ENCODE peak calls at places on chromosomes 16 and 17, in nine cellular contexts. One of them, this sample, is unnamed.
A peak's percentile ranks its signal among the peaks of the same experiment; 100 is the strongest.

GRCh38 chr16:73210686-73211085 is 162.8 kb upstream of the ZFHX3 start:
- DNase-seq in IMR-90: no peak
- DNase-seq in GM12878: no peak
- DNase-seq in fibroblast of lung: no peak
- DNase-seq in colonic mucosa: no peak
- DNase-seq in endothelial cell of umbilical vein: no peak
- DNase-seq in mammary epithelial cell: no peak
- DNase-seq in GM23248: no peak
- DNase-seq in keratinocyte: no peak
- DNase-seq in this sample: no peak

GRCh38 chr16:11806721-11807120 is 9.7 kb upstream of the ZC3H7A start:
- DNase-seq in mammary epithelial cell: peak; percentile 56
- DNase-seq in fibroblast of lung: peak; percentile 86
- DNase-seq in IMR-90: peak; percentile 55
- DNase-seq in colonic mucosa: no peak
- DNase-seq in GM23248: peak; percentile 69
- DNase-seq in keratinocyte: no peak
- DNase-seq in GM12878: no peak
- DNase-seq in endothelial cell of umbilical vein: no peak
- DNase-seq in this sample: peak; percentile 21

GRCh38 chr17:9334536-9335446 is 240.8 kb downstream of the STX8 start:
- DNase-seq in keratinocyte: no peak
- DNase-seq in colonic mucosa: no peak
- DNase-seq in IMR-90: no peak
- DNase-seq in mammary epithelial cell: peak; percentile 26
- DNase-seq in GM12878: no peak
- DNase-seq in GM23248: no peak
- DNase-seq in endothelial cell of umbilical vein: no peak
- DNase-seq in fibroblast of lung: no peak
- DNase-seq in this sample: no peak

GRCh38 chr16:47053895-47054294 is 80.4 kb upstream of the DNAJA2 start:
- DNase-seq in endothelial cell of umbilical vein: no peak
- DNase-seq in keratinocyte: no peak
- DNase-seq in colonic mucosa: no peak
- DNase-seq in fibroblast of lung: no peak
- DNase-seq in GM23248: no peak
- DNase-seq in mammary epithelial cell: no peak
- DNase-seq in GM12878: no peak
- DNase-seq in IMR-90: no peak
- DNase-seq in this sample: peak; percentile 5

GRCh38 chr17:64992325-64992802 is 64.2 kb downstream of the GNA13 start:
- DNase-seq in IMR-90: peak; percentile 52
- DNase-seq in colonic mucosa: no peak
- DNase-seq in mammary epithelial cell: peak; percentile 98
- DNase-seq in GM12878: no peak
- DNase-seq in fibroblast of lung: no peak
- DNase-seq in GM23248: peak; percentile 80
- DNase-seq in keratinocyte: peak; percentile 94
- DNase-seq in endothelial cell of umbilical vein: no peak
- DNase-seq in this sample: peak; percentile 94

GRCh38 chr17:75683467-75684041 is 16.4 kb downstream of the SAP30BP start:
- DNase-seq in endothelial cell of umbilical vein: no peak
- DNase-seq in GM23248: peak; percentile 96
- DNase-seq in IMR-90: peak; percentile 80
- DNase-seq in colonic mucosa: no peak
- DNase-seq in mammary epithelial cell: peak; percentile 90
- DNase-seq in fibroblast of lung: peak; percentile 23
- DNase-seq in GM12878: no peak
- DNase-seq in keratinocyte: no peak
- DNase-seq in this sample: no peak

GRCh38 chr17:79991140-79991923 is 44.3 kb downstream of the TBC1D16 start:
- DNase-seq in endothelial cell of umbilical vein: peak; percentile 70
- DNase-seq in fibroblast of lung: peak; percentile 82
- DNase-seq in GM23248: peak; percentile 92
- DNase-seq in IMR-90: peak; percentile 74
- DNase-seq in mammary epithelial cell: peak; percentile 46
- DNase-seq in GM12878: no peak
- DNase-seq in colonic mucosa: peak; percentile 92
- DNase-seq in keratinocyte: no peak
- DNase-seq in this sample: peak; percentile 94

GRCh38 chr16:85137323-85138072 is 25.2 kb upstream of the CIBAR2 start:
- DNase-seq in IMR-90: peak; percentile 85
- DNase-seq in GM23248: peak; percentile 95
- DNase-seq in fibroblast of lung: peak; percentile 96
- DNase-seq in mammary epithelial cell: no peak
- DNase-seq in colonic mucosa: peak; percentile 82
- DNase-seq in keratinocyte: no peak
- DNase-seq in endothelial cell of umbilical vein: peak; percentile 65
- DNase-seq in GM12878: no peak
- DNase-seq in this sample: peak; percentile 98

GRCh38 chr17:927611-928461 is 51.7 kb downstream of the NXN start:
- DNase-seq in GM12878: no peak
- DNase-seq in mammary epithelial cell: peak; percentile 87
- DNase-seq in keratinocyte: peak; percentile 77
- DNase-seq in colonic mucosa: no peak
- DNase-seq in fibroblast of lung: peak; percentile 97
- DNase-seq in IMR-90: peak; percentile 97
- DNase-seq in GM23248: peak; percentile 94
- DNase-seq in endothelial cell of umbilical vein: peak; percentile 70
- DNase-seq in this sample: no peak

GRCh38 chr17:929547-929946 is 50.0 kb downstream of the NXN start:
- DNase-seq in fibroblast of lung: no peak
- DNase-seq in GM23248: no peak
- DNase-seq in mammary epithelial cell: no peak
- DNase-seq in GM12878: no peak
- DNase-seq in endothelial cell of umbilical vein: no peak
- DNase-seq in IMR-90: no peak
- DNase-seq in colonic mucosa: no peak
- DNase-seq in keratinocyte: no peak
- DNase-seq in this sample: peak; percentile 29

GRCh38 chr17:923633-924032 is 55.9 kb downstream of the NXN start:
- DNase-seq in mammary epithelial cell: no peak
- DNase-seq in GM23248: no peak
- DNase-seq in endothelial cell of umbilical vein: no peak
- DNase-seq in keratinocyte: no peak
- DNase-seq in GM12878: no peak
- DNase-seq in IMR-90: no peak
- DNase-seq in fibroblast of lung: no peak
- DNase-seq in colonic mucosa: no peak
- DNase-seq in this sample: peak; percentile 20

GRCh38 chr17:924711-925480 is 54.7 kb downstream of the NXN start:
- DNase-seq in IMR-90: no peak
- DNase-seq in GM12878: no peak
- DNase-seq in keratinocyte: peak; percentile 83
- DNase-seq in fibroblast of lung: no peak
- DNase-seq in GM23248: no peak
- DNase-seq in colonic mucosa: no peak
- DNase-seq in mammary epithelial cell: peak; percentile 92
- DNase-seq in endothelial cell of umbilical vein: no peak
- DNase-seq in this sample: no peak

DNA sequence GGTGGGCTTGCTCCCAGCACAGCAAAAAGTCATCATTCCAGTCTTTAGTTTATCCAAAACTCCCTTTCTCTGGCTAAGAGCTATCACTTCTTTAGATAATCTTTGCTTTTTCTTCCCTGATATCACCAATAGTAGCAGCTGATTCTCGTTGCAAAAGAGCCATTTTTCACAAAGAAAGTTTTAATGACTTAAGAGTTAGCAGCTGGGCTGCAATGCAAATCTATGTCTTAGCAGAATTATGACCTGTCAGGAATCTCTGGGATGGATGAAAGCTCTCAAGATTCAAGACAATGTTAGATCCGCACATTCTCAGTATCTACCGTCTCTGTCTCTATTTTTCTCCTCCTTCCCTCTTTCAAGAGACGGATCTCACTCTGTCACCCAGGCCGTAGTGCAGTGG is 53.7 kb downstream of the NXN start:
- DNase-seq in endothelial cell of umbilical vein: no peak
- DNase-seq in IMR-90: no peak
- DNase-seq in colonic mucosa: no peak
- DNase-seq in GM12878: no peak
- DNase-seq in mammary epithelial cell: no peak
- DNase-seq in keratinocyte: no peak
- DNase-seq in fibroblast of lung: no peak
- DNase-seq in GM23248: no peak
- DNase-seq in this sample: no peak
- H3K9ac ChIP-seq in endothelial cell of umbilical vein: no peak overlapping the region
- H3K9ac ChIP-seq in IMR-90: no peak overlapping the region
- H3K9ac ChIP-seq in colonic mucosa: no peak overlapping the region
- H3K9ac ChIP-seq in GM12878: no peak overlapping the region
- H3K9ac ChIP-seq in mammary epithelial cell: peak overlapping the region; percentile 45
- H3K9ac ChIP-seq in keratinocyte: peak overlapping the region; percentile 71
- H3K9ac ChIP-seq in fibroblast of lung: no peak overlapping the region
- H3K9ac ChIP-seq in GM23248: no peak overlapping the region
- H3K9ac ChIP-seq in this sample: no peak overlapping the region

GRCh38 chr16:57537194-57537505 is 779 bp upstream of the CCDC102A start:
- DNase-seq in endothelial cell of umbilical vein: no peak
- DNase-seq in keratinocyte: no peak
- DNase-seq in mammary epithelial cell: no peak
- DNase-seq in fibroblast of lung: peak; percentile 8
- DNase-seq in GM23248: peak; percentile 38
- DNase-seq in GM12878: no peak
- DNase-seq in colonic mucosa: no peak
- DNase-seq in IMR-90: no peak
- DNase-seq in this sample: no peak
- H3K9ac ChIP-seq in endothelial cell of umbilical vein: peak overlapping the region; percentile 37
- H3K9ac ChIP-seq in keratinocyte: no peak overlapping the region
- H3K9ac ChIP-seq in mammary epithelial cell: no peak overlapping the region
- H3K9ac ChIP-seq in fibroblast of lung: no peak overlapping the region
- H3K9ac ChIP-seq in GM23248: peak overlapping the region; percentile 81
- H3K9ac ChIP-seq in GM12878: peak overlapping the region; percentile 65
- H3K9ac ChIP-seq in colonic mucosa: peak overlapping the region; percentile 79
- H3K9ac ChIP-seq in IMR-90: no peak overlapping the region
- H3K9ac ChIP-seq in this sample: peak overlapping the region; percentile 55

GRCh38 chr16:27335349-27336052 is 21.7 kb downstream of the IL4R start:
- DNase-seq in fibroblast of lung: no peak
- DNase-seq in colonic mucosa: no peak
- DNase-seq in keratinocyte: no peak
- DNase-seq in endothelial cell of umbilical vein: peak; percentile 44
- DNase-seq in GM23248: peak; percentile 83
- DNase-seq in mammary epithelial cell: no peak
- DNase-seq in GM12878: no peak
- DNase-seq in IMR-90: peak; percentile 54
- DNase-seq in this sample: no peak

GRCh38 chr16:27333104-27333503 is 19.3 kb downstream of the IL4R start:
- DNase-seq in mammary epithelial cell: no peak
- DNase-seq in GM23248: no peak
- DNase-seq in IMR-90: no peak
- DNase-seq in GM12878: no peak
- DNase-seq in fibroblast of lung: no peak
- DNase-seq in endothelial cell of umbilical vein: no peak
- DNase-seq in colonic mucosa: no peak
- DNase-seq in keratinocyte: no peak
- DNase-seq in this sample: no peak

GRCh38 chr16:27334192-27334764 is 20.5 kb downstream of the IL4R start:
- DNase-seq in fibroblast of lung: no peak
- DNase-seq in keratinocyte: no peak
- DNase-seq in endothelial cell of umbilical vein: no peak
- DNase-seq in GM23248: no peak
- DNase-seq in colonic mucosa: no peak
- DNase-seq in IMR-90: no peak
- DNase-seq in GM12878: no peak
- DNase-seq in mammary epithelial cell: no peak
- DNase-seq in this sample: no peak

GRCh38 chr16:27333549-27333948 is 19.8 kb downstream of the IL4R start:
- DNase-seq in mammary epithelial cell: no peak
- DNase-seq in keratinocyte: no peak
- DNase-seq in GM23248: no peak
- DNase-seq in endothelial cell of umbilical vein: no peak
- DNase-seq in fibroblast of lung: no peak
- DNase-seq in colonic mucosa: no peak
- DNase-seq in GM12878: no peak
- DNase-seq in IMR-90: no peak
- DNase-seq in this sample: no peak

DNA sequence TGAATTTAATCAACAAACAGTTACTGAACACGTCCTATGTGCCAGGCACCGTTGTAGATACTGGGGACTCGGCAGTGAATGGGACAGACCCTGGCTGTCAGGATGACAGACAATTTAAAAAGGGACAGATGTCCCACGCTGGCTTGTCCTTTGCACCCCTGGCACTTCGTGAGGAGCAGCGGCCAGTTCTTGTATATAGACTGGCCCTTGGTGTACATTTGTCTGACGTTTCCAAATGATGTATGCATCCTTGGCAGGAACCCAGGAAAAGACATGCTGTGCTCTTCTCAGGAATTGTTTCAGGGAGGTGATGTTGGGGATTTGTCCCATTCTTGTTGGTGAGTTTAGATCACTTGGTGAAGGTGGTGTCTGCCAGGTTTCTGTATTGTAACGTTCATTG is 21.1 kb downstream of the IL4R start:
- DNase-seq in GM12878: no peak
- DNase-seq in mammary epithelial cell: no peak
- DNase-seq in endothelial cell of umbilical vein: no peak
- DNase-seq in GM23248: no peak
- DNase-seq in fibroblast of lung: peak; percentile 58
- DNase-seq in keratinocyte: no peak
- DNase-seq in IMR-90: peak; percentile 70
- DNase-seq in colonic mucosa: no peak
- DNase-seq in this sample: no peak
- H3K9ac ChIP-seq in GM12878: no peak overlapping the region
- H3K9ac ChIP-seq in mammary epithelial cell: no peak overlapping the region
- H3K9ac ChIP-seq in endothelial cell of umbilical vein: no peak overlapping the region
- H3K9ac ChIP-seq in GM23248: peak overlapping the region; percentile 26
- H3K9ac ChIP-seq in fibroblast of lung: peak overlapping the region; percentile 1
- H3K9ac ChIP-seq in keratinocyte: no peak overlapping the region
- H3K9ac ChIP-seq in IMR-90: peak overlapping the region; percentile 21
- H3K9ac ChIP-seq in colonic mucosa: no peak overlapping the region
- H3K9ac ChIP-seq in this sample: no peak overlapping the region

GRCh38 chr16:54175552-54176375 is 110.8 kb downstream of the IRX3 start:
- DNase-seq in GM12878: no peak
- DNase-seq in endothelial cell of umbilical vein: no peak
- DNase-seq in fibroblast of lung: no peak
- DNase-seq in GM23248: peak; percentile 62
- DNase-seq in colonic mucosa: no peak
- DNase-seq in keratinocyte: no peak
- DNase-seq in mammary epithelial cell: no peak
- DNase-seq in IMR-90: no peak
- DNase-seq in this sample: no peak

GRCh38 chr16:54174750-54175149 is 111.8 kb downstream of the IRX3 start:
- DNase-seq in keratinocyte: no peak
- DNase-seq in IMR-90: no peak
- DNase-seq in GM12878: no peak
- DNase-seq in mammary epithelial cell: no peak
- DNase-seq in colonic mucosa: no peak
- DNase-seq in fibroblast of lung: no peak
- DNase-seq in endothelial cell of umbilical vein: no peak
- DNase-seq in GM23248: no peak
- DNase-seq in this sample: no peak

GRCh38 chr16:54174201-54174600 is 112.4 kb downstream of the IRX3 start:
- DNase-seq in GM23248: no peak
- DNase-seq in mammary epithelial cell: no peak
- DNase-seq in colonic mucosa: no peak
- DNase-seq in keratinocyte: no peak
- DNase-seq in fibroblast of lung: no peak
- DNase-seq in IMR-90: no peak
- DNase-seq in endothelial cell of umbilical vein: no peak
- DNase-seq in GM12878: no peak
- DNase-seq in this sample: no peak

GRCh38 chr16:54176376-54176901 is 110.1 kb downstream of the IRX3 start:
- DNase-seq in IMR-90: no peak
- DNase-seq in keratinocyte: no peak
- DNase-seq in fibroblast of lung: peak; percentile 18
- DNase-seq in endothelial cell of umbilical vein: no peak
- DNase-seq in GM12878: no peak
- DNase-seq in mammary epithelial cell: no peak
- DNase-seq in colonic mucosa: no peak
- DNase-seq in GM23248: peak; percentile 45
- DNase-seq in this sample: no peak

DNA sequence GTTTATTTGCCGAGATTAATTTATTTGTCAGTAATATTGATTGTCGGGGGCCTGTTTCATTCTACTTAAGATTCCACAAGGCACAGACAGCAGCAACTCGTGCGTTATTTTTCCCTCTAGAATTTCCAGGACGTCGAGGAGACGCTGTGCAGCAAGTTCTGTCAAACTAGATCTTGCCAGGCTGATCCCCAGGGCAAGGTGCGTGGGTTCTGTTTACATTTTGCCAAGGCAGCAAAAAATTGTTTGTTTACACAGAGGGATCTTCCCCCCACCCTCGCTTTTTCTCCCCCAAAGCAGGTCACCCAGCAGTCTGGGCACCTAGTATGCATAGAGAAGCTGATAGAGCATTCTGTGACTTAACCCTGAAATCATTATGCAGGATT is 111.4 kb downstream of the IRX3 start:
- DNase-seq in mammary epithelial cell: no peak
- DNase-seq in fibroblast of lung: no peak
- DNase-seq in GM23248: no peak
- DNase-seq in IMR-90: no peak
- DNase-seq in GM12878: no peak
- DNase-seq in colonic mucosa: no peak
- DNase-seq in keratinocyte: no peak
- DNase-seq in endothelial cell of umbilical vein: no peak
- DNase-seq in this sample: no peak
- H3K9ac ChIP-seq in mammary epithelial cell: no peak overlapping the region
- H3K9ac ChIP-seq in fibroblast of lung: no peak overlapping the region
- H3K9ac ChIP-seq in GM23248: no peak overlapping the region
- H3K9ac ChIP-seq in IMR-90: no peak overlapping the region
- H3K9ac ChIP-seq in GM12878: no peak overlapping the region
- H3K9ac ChIP-seq in colonic mucosa: no peak overlapping the region
- H3K9ac ChIP-seq in keratinocyte: no peak overlapping the region
- H3K9ac ChIP-seq in endothelial cell of umbilical vein: no peak overlapping the region
- H3K9ac ChIP-seq in this sample: no peak overlapping the region

This sample was measured in kidney.